ENCODE peak calls at places on chromosomes 1 and 21, in eight cellular contexts. L, T, U, E, Z, N, R and B are unnamed samples.

GRCh38 chr1:229410370-229410691 is 23.6 kb downstream of the ACTA1 start:
- DNase-seq in Z (no peak), U (no peak), T (no peak), R (no peak), E (no peak), L (no peak), N (no peak), B (no peak)

GRCh38 chr1:225412301-225412700 is 15.5 kb downstream of the LBR start:
- DNase-seq in U (no peak), L (no peak), R (no peak), E (no peak), T (no peak), N (no peak), Z (no peak), B (no peak)

GRCh38 chr1:46529031-46529630 is 22.3 kb downstream of the KNCN start:
- DNase-seq in T (no peak), R (no peak), E (no peak), N (no peak), U (no peak), L (no peak), Z (no peak), B (peak)

GRCh38 chr1:63635681-63636080 is 42.5 kb downstream of the PGM1 start:
- DNase-seq in N (no peak), U (no peak), L (no peak), Z (no peak), R (no peak), T (no peak), E (no peak), B (no peak)

GRCh38 chr1:156700731-156701130 is 4.7 kb downstream of the CRABP2 start:
- DNase-seq in T (no peak), L (no peak), N (no peak), U (no peak), Z (no peak), R (no peak), E (no peak), B (no peak)

GRCh38 chr1:57623039-57623790 is 199.4 kb upstream of the DAB1 start:
- DNase-seq in N (no peak), T (no peak), U (peak), L (no peak), Z (no peak), R (peak), E (no peak), B (no peak)

GRCh38 chr1:42504535-42505128 is 41.5 kb downstream of the CCDC30 start:
- DNase-seq in U (no peak), T (no peak), R (no peak), Z (no peak), L (no peak), N (no peak), E (no peak), B (no peak)

GRCh38 chr1:158285756-158286241 is 3.9 kb upstream of the CD1C start:
- DNase-seq in N (no peak), L (no peak), U (no peak), R (peak), E (peak), T (no peak), Z (no peak), B (peak)

GRCh38 chr1:37485902-37486679 is 11.7 kb downstream of the ZC3H12A start:
- DNase-seq in E (no peak), U (no peak), N (no peak), R (no peak), Z (no peak), T (peak), L (no peak), B (no peak)

GRCh38 chr1:210143465-210144062 is 89.0 kb upstream of the SERTAD4 start:
- DNase-seq in E (peak), N (peak), L (peak), Z (peak), R (peak), U (peak), T (peak), B (peak)

GRCh38 chr1:95005584-95005983 is 67.2 kb downstream of the ALG14 start:
- DNase-seq in R (no peak), Z (no peak), L (no peak), T (no peak), U (no peak), E (no peak), N (no peak), B (no peak)

GRCh38 chr21:32300117-32300681 is 1.5 kb downstream of the MRAP start:
- DNase-seq in L (no peak), T (no peak), E (no peak), R (no peak), Z (no peak), U (no peak), N (peak), B (no peak)

GRCh38 chr1:70043806-70044205 is 161.6 kb downstream of the LRRC40 start:
- DNase-seq in R (no peak), E (no peak), Z (no peak), U (peak), T (no peak), L (no peak), N (no peak), B (peak)